ENCODE peak calls at places on chromosomes 2 and 18, in six cellular contexts. E is thoracic aorta, I is mucosa of descending colon, M is heart left ventricle, V is GM12865, U is fibroblast of pulmonary artery. B is an unnamed sample.

GRCh38 chr18:23272498-23273232 is 137.4 kb downstream of the CABLES1 start:
- DNase-seq in E (no peak), I (no peak), M (no peak), V (no peak), U (no peak), B (no peak)

GRCh38 chr2:64606495-64607363 is 47.0 kb downstream of the SERTAD2 start:
- DNase-seq in E (peak), I (peak), M (peak), V (peak), U (peak), B (no peak)

GRCh38 chr2:201152517-201152916 is 30.4 kb upstream of the CASP10 start:
- DNase-seq in E (no peak), I (no peak), M (no peak), V (no peak), U (no peak), B (no peak)

GRCh38 chr2:149038442-149039212 is at the start of gene LYPD6B:
- DNase-seq in E (no peak), I (peak), M (no peak), V (peak), U (no peak), B (peak)

GRCh38 chr2:227127236-227127635 is 36.8 kb downstream of the COL4A4 start:
- DNase-seq in E (no peak), I (no peak), M (no peak), V (no peak), U (no peak), B (no peak)

GRCh38 chr18:21386523-21387240 is 144.7 kb downstream of the GREB1L start:
- DNase-seq in E (no peak), I (no peak), M (no peak), V (no peak), U (no peak), B (no peak)

GRCh38 chr2:86622409-86622877 is 1.2 kb downstream of the RNF103 start:
- DNase-seq in E (no peak), I (peak), M (peak), V (peak), U (peak), B (no peak)

GRCh38 chr18:457120-457519 is 43.4 kb downstream of the COLEC12 start:
- DNase-seq in E (no peak), I (peak), M (peak), V (no peak), U (peak), B (no peak)

DNA sequence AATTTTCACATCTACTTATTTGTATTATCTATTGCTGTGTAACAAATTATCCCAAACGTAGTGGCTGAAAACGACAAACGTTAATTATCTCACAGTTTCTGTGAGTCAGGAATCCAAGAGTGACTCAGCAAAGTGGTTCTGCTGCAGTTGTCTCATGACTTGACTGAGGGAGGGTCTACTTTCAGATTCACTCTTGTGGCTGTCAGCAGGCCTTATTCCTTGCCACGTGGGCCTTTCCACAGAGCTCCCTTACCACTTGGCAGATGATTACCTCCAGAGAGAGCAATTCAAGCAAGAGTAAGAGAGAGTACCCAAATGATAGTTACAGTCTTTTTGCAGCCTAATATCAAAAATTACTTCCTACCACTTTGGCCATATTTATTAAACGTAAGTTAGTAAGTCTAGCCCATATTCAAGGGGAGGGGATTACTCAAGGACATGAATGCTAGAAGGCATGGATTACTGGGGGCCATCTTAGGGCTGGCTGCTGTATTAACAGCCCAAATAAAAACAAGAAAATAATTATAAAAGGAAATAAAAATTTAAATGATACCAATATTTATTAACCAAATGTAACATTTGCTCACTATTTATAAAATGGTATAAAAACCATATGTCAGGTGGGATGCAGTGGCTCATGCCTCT is 48.7 kb upstream of the NBEAL1 start:
- DNase-seq in E (no peak), I (peak), M (no peak), V (peak), U (peak), B (no peak)
- TF ChIP-seq CTCF in E (no peak), I (no peak), M (no peak), V (no peak), U (no peak), B (no peak)

GRCh38 chr2:53769318-53769945 is 1.8 kb downstream of the CHAC2 start:
- DNase-seq in E (no peak), I (no peak), M (no peak), V (no peak), U (no peak), B (no peak)

GRCh38 chr2:53768233-53768542 is 584 bp downstream of the CHAC2 start:
- DNase-seq in E (no peak), I (no peak), M (no peak), V (peak), U (no peak), B (no peak)

GRCh38 chr2:53770264-53770663 is 2.7 kb downstream of the CHAC2 start:
- DNase-seq in E (no peak), I (no peak), M (no peak), V (no peak), U (no peak), B (no peak)

GRCh38 chr2:53765749-53766148 is 1.9 kb upstream of the CHAC2 start:
- DNase-seq in E (no peak), I (no peak), M (no peak), V (no peak), U (no peak), B (no peak)

GRCh38 chr2:53767405-53768232 is at the start of gene CHAC2:
- DNase-seq in E (peak), I (peak), M (peak), V (peak), U (peak), B (peak)
- TF ChIP-seq CTCF in E (peak), I (peak), M (peak), V (peak), U (peak), B (peak)

GRCh38 chr18:76479351-76480238 is 15.4 kb downstream of the ZNF516 start:
- DNase-seq in E (no peak), I (no peak), M (no peak), V (no peak), U (no peak), B (no peak)
- TF ChIP-seq CTCF in E (no peak), I (no peak), M (no peak), V (no peak), U (no peak), B (no peak)

GRCh38 chr2:12175323-12175722 is 428.9 kb downstream of the LPIN1 start:
- DNase-seq in E (no peak), I (no peak), M (no peak), V (no peak), U (no peak), B (no peak)

GRCh38 chr2:12176621-12177020 is 430.2 kb downstream of the LPIN1 start:
- DNase-seq in E (no peak), I (no peak), M (no peak), V (no peak), U (no peak), B (no peak)

GRCh38 chr2:12170151-12170550 is 423.7 kb downstream of the LPIN1 start:
- DNase-seq in E (no peak), I (no peak), M (no peak), V (no peak), U (no peak), B (no peak)

GRCh38 chr2:12173943-12174340 is 427.5 kb downstream of the LPIN1 start:
- DNase-seq in E (no peak), I (no peak), M (no peak), V (no peak), U (no peak), B (no peak)

GRCh38 chr2:12173271-12173942 is 427.0 kb downstream of the LPIN1 start:
- DNase-seq in E (no peak), I (no peak), M (no peak), V (no peak), U (peak), B (no peak)
- TF ChIP-seq CTCF in E (no peak), I (no peak), M (no peak), V (no peak), U (peak), B (no peak)

GRCh38 chr2:170394988-170395387 is 217.0 kb downstream of the MYO3B start:
- DNase-seq in E (no peak), I (no peak), M (no peak), V (no peak), U (no peak), B (no peak)
- TF ChIP-seq CTCF in E (no peak), I (no peak), M (no peak), V (no peak), U (no peak), B (no peak)

GRCh38 chr2:68282814-68283812 is 30.8 kb upstream of the PPP3R1 start:
- DNase-seq in E (no peak), I (peak), M (no peak), V (peak), U (peak), B (no peak)
- TF ChIP-seq CTCF in E (peak), I (peak), M (peak), V (peak), U (peak), B (peak)

B was measured in progenitor cell of endocrine pancreas.